ENCODE peak calls at places on chromosome 17, in five cellular contexts. M is stomach, E is MM.1S, Y is psoas muscle, H is OCI-LY7. W is an unnamed sample.

GRCh38 chr17:77825621-77826020 is 132.9 kb upstream of the TNRC6C start:
- DNase-seq in M (no peak), E (no peak), Y (no peak), H (no peak), W (no peak)

GRCh38 chr17:30819941-30820705 is 4.4 kb downstream of the CRLF3 start:
- DNase-seq in M (no peak), E (no peak), Y (no peak), H (no peak), W (no peak)

GRCh38 chr17:21001111-21001812 is 41.5 kb downstream of the USP22 start:
- DNase-seq in M (no peak), E (no peak), Y (no peak), H (no peak), W (no peak)

GRCh38 chr17:49687878-49688491 is 10.1 kb upstream of the SPOP start:
- DNase-seq in M (no peak), E (no peak), Y (no peak), H (peak; percentile 61), W (peak; percentile 54)

GRCh38 chr17:48617515-48618365 is 2.6 kb upstream of the HOXB8 start:
- DNase-seq in M (no peak), E (no peak), Y (no peak), H (no peak), W (no peak)

GRCh38 chr17:65743313-65743665 is 181.8 kb upstream of the AXIN2 start:
- DNase-seq in M (no peak), E (no peak), Y (no peak), H (no peak), W (no peak)

GRCh38 chr17:76147211-76148014 is 6.4 kb upstream of the FOXJ1 start:
- DNase-seq in M (no peak), E (no peak), Y (no peak), H (peak; percentile 41), W (no peak)

GRCh38 chr17:15919466-15919865 is 25.5 kb upstream of the ADORA2B start:
- DNase-seq in M (no peak), E (no peak), Y (no peak), H (no peak), W (no peak)

GRCh38 chr17:65956814-65957213 is 235.1 kb downstream of the CEP112 start:
- DNase-seq in M (no peak), E (no peak), Y (no peak), H (no peak), W (no peak)

GRCh38 chr17:40089085-40089895 is 11.1 kb downstream of the NR1D1 start:
- DNase-seq in M (no peak), E (no peak), Y (no peak), H (no peak), W (no peak)

GRCh38 chr17:3531266-3532101 is 26.1 kb downstream of the TRPV3 start:
- DNase-seq in M (no peak), E (no peak), Y (no peak), H (no peak), W (no peak)

GRCh38 chr17:65914784-65915342 is 277.1 kb downstream of the CEP112 start:
- DNase-seq in M (no peak), E (peak; percentile 63), Y (no peak), H (peak; percentile 60), W (no peak)

GRCh38 chr17:62704381-62704971 is 77.0 kb downstream of the MRC2 start:
- DNase-seq in M (peak; percentile 34), E (no peak), Y (peak; percentile 65), H (no peak), W (no peak)

GRCh38 chr17:65830356-65830755 is 268.9 kb upstream of the AXIN2 start:
- DNase-seq in M (no peak), E (no peak), Y (no peak), H (no peak), W (no peak)

GRCh38 chr17:41811549-41812175 is at the start of gene P3H4:
- DNase-seq in M (peak; percentile 85), E (peak; percentile 76), Y (peak; percentile 89), H (peak; percentile 41), W (peak; percentile 80)

DNA sequence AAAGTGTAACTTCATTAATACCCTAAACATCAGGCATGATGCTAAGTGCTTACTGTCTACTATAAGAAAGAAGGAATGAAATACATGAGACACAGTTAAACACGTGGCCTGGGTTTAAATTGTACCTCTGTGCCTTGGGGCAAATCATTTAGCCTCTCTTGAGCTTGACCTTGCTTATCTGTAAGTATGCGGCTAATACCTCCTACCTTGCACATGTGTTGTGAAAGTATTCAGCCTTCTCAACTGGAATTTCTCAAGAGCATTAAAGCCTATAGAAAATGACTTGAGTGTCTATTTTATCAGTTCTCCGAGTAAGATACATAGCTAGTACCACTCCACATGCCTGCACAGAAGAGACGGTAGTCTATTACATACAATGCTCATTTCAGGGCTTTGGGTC is 10.8 kb downstream of the HEATR6 start:
- DNase-seq in M (no peak), E (no peak), Y (no peak), H (no peak), W (no peak)
- H3K36me3 ChIP-seq in M (peaks cover 18% of the 10 kb centered on the region), E (no peaks in the 10 kb centered on the region), Y (peaks cover 98% of the 10 kb centered on the region), H (peaks cover 13% of the 10 kb centered on the region), W (peaks cover 46% of the 10 kb centered on the region)

GRCh38 chr17:45228985-45229517 is 7.4 kb downstream of the FMNL1 start:
- DNase-seq in M (peak; percentile 70), E (peak; percentile 83), Y (peak; percentile 95), H (peak; percentile 67), W (peak; percentile 80)

GRCh38 chr17:45227101-45227591 is 5.5 kb downstream of the FMNL1 start:
- DNase-seq in M (no peak), E (peak; percentile 89), Y (peak; percentile 69), H (peak; percentile 82), W (peak; percentile 24)

GRCh38 chr17:45228121-45228941 is 6.6 kb downstream of the FMNL1 start:
- DNase-seq in M (no peak), E (peak; percentile 56), Y (peak; percentile 60), H (peak; percentile 62), W (no peak)

GRCh38 chr17:45226620-45227019 is 4.9 kb downstream of the FMNL1 start:
- DNase-seq in M (no peak), E (peak; percentile 18), Y (peak; percentile 1), H (peak; percentile 24), W (no peak)

GRCh38 chr17:45227631-45228120 is 6.0 kb downstream of the FMNL1 start:
- DNase-seq in M (no peak), E (peak; percentile 23), Y (peak; percentile 50), H (peak; percentile 25), W (no peak)
- H3K4me3 ChIP-seq in M (peak overlapping the region; percentile 79), E (peak overlapping the region; percentile 98), Y (peak overlapping the region; percentile 13), H (peak overlapping the region; percentile 96), W (peak overlapping the region; percentile 74)

DNA sequence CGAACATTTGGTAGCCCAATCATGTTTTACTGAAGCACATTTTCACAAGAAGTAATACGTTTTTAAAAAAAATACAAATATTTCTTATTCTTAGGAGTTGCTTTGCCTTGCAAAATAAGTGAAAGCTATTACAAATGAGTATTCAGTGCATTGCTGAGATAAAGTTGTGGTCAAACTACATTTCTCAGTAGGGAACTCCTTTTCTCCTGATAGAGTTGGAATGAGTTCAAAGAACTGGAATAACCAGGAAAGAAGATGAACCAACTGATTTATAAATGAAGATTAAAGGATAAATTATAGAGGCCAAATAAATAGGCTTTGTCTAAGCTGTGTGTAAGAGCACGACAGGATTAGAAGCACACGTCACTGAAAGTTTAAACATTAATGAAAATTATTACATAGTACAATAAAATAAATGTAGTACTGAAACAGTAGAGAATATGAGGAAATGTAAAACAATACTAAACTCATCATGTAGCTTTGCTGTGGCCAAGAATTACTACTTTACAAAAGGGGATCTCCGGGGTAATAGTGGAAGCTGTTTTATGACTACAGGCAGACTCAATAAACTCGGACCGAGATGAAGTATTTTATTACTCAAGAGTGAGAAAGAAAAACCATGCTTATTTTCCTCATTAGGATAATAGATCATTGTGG is 73.6 kb downstream of the KCNJ2 start:
- DNase-seq in M (no peak), E (no peak), Y (no peak), H (no peak), W (no peak)
- H3K4me1 ChIP-seq in M (no peaks in the 10 kb centered on the region), E (no peaks in the 10 kb centered on the region), Y (no peaks in the 10 kb centered on the region), H (no peaks in the 10 kb centered on the region), W (no peaks in the 10 kb centered on the region)

GRCh38 chr17:4549781-4550533 is 5.2 kb downstream of the MYBBP1A start:
- DNase-seq in M (no peak), E (no peak), Y (peak; percentile 58), H (no peak), W (no peak)
- H3K36me3 ChIP-seq in M (peaks cover 66% of the 10 kb centered on the region), E (peaks cover 6% of the 10 kb centered on the region), Y (peaks cover 86% of the 10 kb centered on the region), H (peaks cover 100% of the 10 kb centered on the region), W (peaks cover 71% of the 10 kb centered on the region)

DNA sequence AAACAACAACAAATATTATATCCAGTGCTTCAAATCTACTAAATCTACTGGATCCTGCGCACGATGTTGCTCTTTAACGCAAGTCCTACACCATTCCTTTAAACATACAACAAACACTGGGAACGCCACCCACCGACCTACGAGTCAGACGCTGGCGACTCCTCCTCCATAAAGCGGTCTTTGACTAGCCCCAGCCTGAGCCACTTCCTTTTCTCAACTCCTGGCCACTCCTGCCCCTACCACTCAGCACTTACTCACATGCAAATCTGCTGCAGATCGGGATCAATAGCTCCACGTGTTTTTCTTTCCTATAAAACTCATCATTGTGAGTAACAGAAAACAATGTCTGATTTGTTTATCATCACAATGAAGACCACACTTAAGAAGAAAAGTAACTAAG is 32.8 kb upstream of the MNT start:
- DNase-seq in M (no peak), E (no peak), Y (no peak), H (no peak), W (no peak)
- H3K4me3 ChIP-seq in M (no peak overlapping the region), E (no peak overlapping the region), Y (no peak overlapping the region), H (no peak overlapping the region), W (no peak overlapping the region)

GRCh38 chr17:81488276-81488860 is 24.2 kb downstream of the ACTG1 start:
- DNase-seq in M (no peak), E (no peak), Y (peak; percentile 68), H (peak; percentile 45), W (no peak)
- H3K4me1 ChIP-seq in M (peaks cover 32% of the 10 kb centered on the region), E (peaks cover 6% of the 10 kb centered on the region), Y (peaks cover 10% of the 10 kb centered on the region), H (peaks cover 53% of the 10 kb centered on the region), W (peaks cover 23% of the 10 kb centered on the region)

DNA sequence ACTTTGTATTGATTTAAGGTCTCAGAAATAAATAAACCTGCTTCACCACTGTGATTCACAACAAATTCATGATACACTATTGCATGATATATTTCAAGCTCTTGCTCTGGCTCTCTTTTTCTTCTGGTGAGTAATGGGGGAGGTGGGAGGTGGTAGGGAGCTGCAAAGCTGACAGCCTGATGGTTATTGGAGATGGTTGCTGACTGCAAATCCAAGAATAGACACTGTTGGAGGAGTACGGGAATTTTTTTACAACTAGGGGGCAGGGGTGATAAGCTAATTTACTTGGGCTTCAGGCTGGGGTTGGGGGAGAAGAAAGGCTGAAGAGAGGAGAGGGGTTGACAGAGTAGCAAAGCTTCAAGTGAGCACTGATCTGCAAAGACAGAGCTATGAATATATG is 190.0 kb downstream of the AATF start:
- DNase-seq in M (no peak), E (no peak), Y (no peak), H (no peak), W (no peak)
- H3K36me3 ChIP-seq in M (no peaks in the 10 kb centered on the region), E (no peaks in the 10 kb centered on the region), Y (peaks cover 29% of the 10 kb centered on the region), H (peaks cover 51% of the 10 kb centered on the region), W (no peaks in the 10 kb centered on the region)

DNA sequence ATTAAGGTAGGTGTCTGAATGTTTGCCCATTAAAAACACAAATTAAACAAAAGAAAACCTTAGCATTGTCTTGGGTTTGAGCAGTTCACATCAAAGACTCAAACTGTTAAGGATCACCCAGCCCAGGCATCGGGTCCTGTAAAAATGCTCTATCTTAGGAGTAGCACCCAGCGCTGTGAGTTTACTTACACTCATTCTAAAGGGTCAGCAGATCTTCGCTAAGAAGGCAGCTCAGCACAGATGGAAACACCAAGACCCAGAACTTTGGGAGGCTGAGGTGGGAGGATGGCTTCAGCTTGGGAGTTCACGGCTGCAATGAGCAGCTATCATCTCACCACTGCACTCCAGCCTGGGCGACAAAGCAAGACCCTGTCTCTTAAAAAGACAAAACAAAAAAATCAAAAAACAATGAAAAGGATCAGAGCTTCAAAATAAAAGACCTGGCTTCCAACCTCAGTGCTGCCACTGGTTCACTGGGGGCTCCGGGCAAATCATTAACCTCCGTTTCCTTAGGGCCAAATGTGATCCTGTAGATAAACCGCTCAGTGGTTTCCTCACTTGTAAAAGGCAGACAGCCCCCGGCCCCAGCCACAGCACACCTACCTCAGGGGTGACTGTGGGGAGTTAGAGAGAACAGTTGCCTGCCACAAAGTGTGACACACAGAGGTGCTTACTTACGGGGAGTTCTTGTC is 11.1 kb downstream of the COG1 start:
- DNase-seq in M (no peak), E (no peak), Y (no peak), H (no peak), W (peak; percentile 70)
- H3K4me3 ChIP-seq in M (no peak overlapping the region), E (no peak overlapping the region), Y (no peak overlapping the region), H (no peak overlapping the region), W (no peak overlapping the region)

W was measured in CD4-positive, alpha-beta memory T cell.